ENCODE peak calls at places on chromosomes 7 and 10, in four cellular contexts. One of them, this sample, is unnamed.

GRCh38 chr10:64103750-64104149 is 582.5 kb downstream of the REEP3 start:
- DNase-seq in colonic mucosa: no peak
- DNase-seq in fibroblast of lung: no peak
- DNase-seq in A549: no peak
- DNase-seq in this sample: no peak

GRCh38 chr7:158827411-158828342 is 1.6 kb downstream of the ESYT2 start:
- DNase-seq in colonic mucosa: no peak
- DNase-seq in fibroblast of lung: peak; percentile 40
- DNase-seq in A549: peak; percentile 63
- DNase-seq in this sample: no peak

GRCh38 chr10:102421645-102422585 is 1.3 kb downstream of the FBXL15 start:
- DNase-seq in colonic mucosa: peak; percentile 67
- DNase-seq in fibroblast of lung: no peak
- DNase-seq in A549: no peak
- DNase-seq in this sample: peak; percentile 50

GRCh38 chr10:21194510-21194993 is 297.4 kb upstream of the NEBL start:
- DNase-seq in colonic mucosa: peak; percentile 76
- DNase-seq in fibroblast of lung: peak; percentile 23
- DNase-seq in A549: peak; percentile 79
- DNase-seq in this sample: peak; percentile 37

GRCh38 chr7:136865777-136866176 is 2.7 kb upstream of the CHRM2 start:
- DNase-seq in colonic mucosa: no peak
- DNase-seq in fibroblast of lung: no peak
- DNase-seq in A549: no peak
- DNase-seq in this sample: no peak

GRCh38 chr10:14880201-14880600 is 1.5 kb downstream of the SUV39H2 start:
- DNase-seq in colonic mucosa: no peak
- DNase-seq in fibroblast of lung: peak; percentile 7
- DNase-seq in A549: no peak
- DNase-seq in this sample: no peak

GRCh38 chr7:11335951-11336350 is 362.3 kb downstream of the PHF14 start:
- DNase-seq in colonic mucosa: no peak
- DNase-seq in fibroblast of lung: no peak
- DNase-seq in A549: no peak
- DNase-seq in this sample: peak; percentile 15

GRCh38 chr10:49629286-49629915 is 15.6 kb downstream of the CHAT start:
- DNase-seq in colonic mucosa: no peak
- DNase-seq in fibroblast of lung: no peak
- DNase-seq in A549: no peak
- DNase-seq in this sample: no peak

GRCh38 chr7:133481676-133482075 is 228.8 kb downstream of the EXOC4 start:
- DNase-seq in colonic mucosa: no peak
- DNase-seq in fibroblast of lung: peak; percentile 83
- DNase-seq in A549: peak; percentile 1
- DNase-seq in this sample: no peak

GRCh38 chr10:72712136-72712535 is 20.2 kb downstream of the MCU start:
- DNase-seq in colonic mucosa: no peak
- DNase-seq in fibroblast of lung: peak; percentile 77
- DNase-seq in A549: no peak
- DNase-seq in this sample: no peak

GRCh38 chr10:23065549-23065948 is 29.8 kb upstream of the MSRB2 start:
- DNase-seq in colonic mucosa: peak; percentile 84
- DNase-seq in fibroblast of lung: peak; percentile 86
- DNase-seq in A549: peak; percentile 36
- DNase-seq in this sample: no peak

GRCh38 chr7:65749518-65749917 is 123.4 kb upstream of the VKORC1L1 start:
- DNase-seq in colonic mucosa: no peak
- DNase-seq in fibroblast of lung: no peak
- DNase-seq in A549: no peak
- DNase-seq in this sample: no peak

GRCh38 chr7:102236592-102237287 is 49.9 kb upstream of the SH2B2 start:
- DNase-seq in colonic mucosa: peak; percentile 70
- DNase-seq in fibroblast of lung: peak; percentile 36
- DNase-seq in A549: peak; percentile 78
- DNase-seq in this sample: peak; percentile 84

GRCh38 chr7:86939197-86939814 is 120.1 kb downstream of the ELAPOR2 start:
- DNase-seq in colonic mucosa: peak; percentile 80
- DNase-seq in fibroblast of lung: peak; percentile 54
- DNase-seq in A549: peak; percentile 72
- DNase-seq in this sample: peak; percentile 76

GRCh38 chr10:63227207-63227895 is 94.2 kb downstream of the NRBF2 start:
- DNase-seq in colonic mucosa: no peak
- DNase-seq in fibroblast of lung: peak; percentile 53
- DNase-seq in A549: no peak
- DNase-seq in this sample: no peak

GRCh38 chr7:145863-146262 is 46.5 kb upstream of the FAM20C start:
- DNase-seq in colonic mucosa: no peak
- DNase-seq in fibroblast of lung: no peak
- DNase-seq in A549: no peak
- DNase-seq in this sample: no peak

GRCh38 chr10:80409121-80409520 is 770 bp downstream of the PRXL2A start:
- DNase-seq in colonic mucosa: peak; percentile 52
- DNase-seq in fibroblast of lung: no peak
- DNase-seq in A549: no peak
- DNase-seq in this sample: no peak

GRCh38 chr10:33509231-33509871 is 174.9 kb upstream of the NRP1 start:
- DNase-seq in colonic mucosa: no peak
- DNase-seq in fibroblast of lung: peak; percentile 96
- DNase-seq in A549: peak; percentile 83
- DNase-seq in this sample: peak; percentile 78

GRCh38 chr7:138000081-138000701 is 1.7 kb downstream of the CREB3L2 start:
- DNase-seq in colonic mucosa: peak; percentile 53
- DNase-seq in fibroblast of lung: peak; percentile 96
- DNase-seq in A549: peak; percentile 49
- DNase-seq in this sample: peak; percentile 50

GRCh38 chr10:6228647-6229046 is 25.9 kb downstream of the PFKFB3 start:
- DNase-seq in colonic mucosa: no peak
- DNase-seq in fibroblast of lung: peak; percentile 42
- DNase-seq in A549: no peak
- DNase-seq in this sample: no peak

GRCh38 chr7:69599211-69599878 is 1.1 kb downstream of the AUTS2 start:
- DNase-seq in colonic mucosa: no peak
- DNase-seq in fibroblast of lung: peak; percentile 27
- DNase-seq in A549: peak; percentile 13
- DNase-seq in this sample: peak; percentile 60

GRCh38 chr7:25759748-25760147 is 392.2 kb upstream of the NFE2L3 start:
- DNase-seq in colonic mucosa: no peak
- DNase-seq in fibroblast of lung: no peak
- DNase-seq in A549: no peak
- DNase-seq in this sample: no peak

GRCh38 chr7:112381311-112382091 is 68.8 kb upstream of the IFRD1 start:
- DNase-seq in colonic mucosa: no peak
- DNase-seq in fibroblast of lung: no peak
- DNase-seq in A549: no peak
- DNase-seq in this sample: no peak

GRCh38 chr7:129146237-129146979 is 1.9 kb downstream of the TSPAN33 start:
- DNase-seq in colonic mucosa: no peak
- DNase-seq in fibroblast of lung: no peak
- DNase-seq in A549: no peak
- DNase-seq in this sample: no peak

GRCh38 chr10:119153661-119154060 is 11.9 kb downstream of the SFXN4 start:
- DNase-seq in colonic mucosa: no peak
- DNase-seq in fibroblast of lung: no peak
- DNase-seq in A549: no peak
- DNase-seq in this sample: no peak

GRCh38 chr10:31754803-31755624 is 173.6 kb downstream of the ARHGAP12 start:
- DNase-seq in colonic mucosa: no peak
- DNase-seq in fibroblast of lung: no peak
- DNase-seq in A549: peak; percentile 37
- DNase-seq in this sample: no peak

GRCh38 chr10:103709341-103709920 is 145.9 kb downstream of the SH3PXD2A start:
- DNase-seq in colonic mucosa: no peak
- DNase-seq in fibroblast of lung: peak; percentile 61
- DNase-seq in A549: no peak
- DNase-seq in this sample: no peak

GRCh38 chr7:37408241-37408884 is 40.3 kb downstream of the ELMO1 start:
- DNase-seq in colonic mucosa: no peak
- DNase-seq in fibroblast of lung: no peak
- DNase-seq in A549: no peak
- DNase-seq in this sample: no peak

GRCh38 chr7:51706851-51707250 is 390.2 kb upstream of the COBL start:
- DNase-seq in colonic mucosa: no peak
- DNase-seq in fibroblast of lung: no peak
- DNase-seq in A549: no peak
- DNase-seq in this sample: no peak

GRCh38 chr7:36161996-36162395 is 8.9 kb downstream of the EEPD1 start:
- DNase-seq in colonic mucosa: no peak
- DNase-seq in fibroblast of lung: peak; percentile 39
- DNase-seq in A549: peak; percentile 31
- DNase-seq in this sample: no peak

GRCh38 chr10:26457088-26457487 is 18.9 kb downstream of the APBB1IP start:
- DNase-seq in colonic mucosa: no peak
- DNase-seq in fibroblast of lung: no peak
- DNase-seq in A549: no peak
- DNase-seq in this sample: no peak

GRCh38 chr10:31619410-31620095 is 300.5 kb downstream of the ZEB1 start:
- DNase-seq in colonic mucosa: no peak
- DNase-seq in fibroblast of lung: no peak
- DNase-seq in A549: no peak
- DNase-seq in this sample: no peak

DNA sequence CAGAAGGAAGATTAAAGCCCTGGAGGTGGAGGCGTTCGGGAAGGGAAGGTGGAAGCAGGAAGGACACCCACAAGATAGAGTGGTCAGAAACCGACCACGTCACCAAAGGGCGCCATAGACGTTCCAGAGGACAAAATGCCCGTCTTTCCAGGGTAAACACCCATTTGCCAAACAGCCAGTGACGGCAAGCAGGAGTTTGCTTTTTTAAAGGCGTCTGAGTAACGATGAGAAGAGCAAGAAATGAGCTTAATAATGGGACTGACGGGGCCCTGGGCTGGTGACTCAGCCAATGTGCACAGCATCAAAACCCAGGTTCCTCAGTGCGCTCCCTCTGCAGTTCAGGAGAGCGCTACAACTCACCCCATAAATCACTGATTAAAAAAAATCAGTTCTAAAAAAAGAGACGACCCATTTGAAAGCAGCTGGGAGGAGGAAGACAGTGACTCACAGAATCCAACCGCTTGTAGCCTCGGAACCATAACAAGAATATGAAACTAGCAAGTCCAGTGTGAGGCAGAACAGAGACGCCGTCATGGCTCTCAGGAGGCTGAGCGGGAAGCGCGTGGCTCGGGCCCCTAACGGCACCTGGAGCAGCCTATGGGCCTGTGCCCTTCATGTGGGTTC is 5.9 kb downstream of the DIP2C start:
- DNase-seq in colonic mucosa: no peak
- DNase-seq in fibroblast of lung: peak; percentile 98
- DNase-seq in A549: peak; percentile 86
- DNase-seq in this sample: no peak
- H3K4me1 ChIP-seq in colonic mucosa: no peaks in the 10 kb centered on the region
- H3K4me1 ChIP-seq in fibroblast of lung: peaks cover 22% of the 10 kb centered on the region
- H3K4me1 ChIP-seq in A549: peaks cover 13% of the 10 kb centered on the region
- H3K4me1 ChIP-seq in this sample: no peaks in the 10 kb centered on the region

GRCh38 chr10:97408496-97408992 is 7.4 kb upstream of the RRP12 start:
- DNase-seq in colonic mucosa: peak; percentile 70
- DNase-seq in fibroblast of lung: no peak
- DNase-seq in A549: no peak
- DNase-seq in this sample: no peak

GRCh38 chr10:97406064-97406463 is 4.9 kb upstream of the RRP12 start:
- DNase-seq in colonic mucosa: no peak
- DNase-seq in fibroblast of lung: no peak
- DNase-seq in A549: no peak
- DNase-seq in this sample: no peak

GRCh38 chr10:97404044-97404443 is 2.9 kb upstream of the RRP12 start:
- DNase-seq in colonic mucosa: no peak
- DNase-seq in fibroblast of lung: no peak
- DNase-seq in A549: no peak
- DNase-seq in this sample: no peak

GRCh38 chr10:97407952-97408248 is 6.8 kb upstream of the RRP12 start:
- DNase-seq in colonic mucosa: no peak
- DNase-seq in fibroblast of lung: no peak
- DNase-seq in A549: no peak
- DNase-seq in this sample: no peak

DNA sequence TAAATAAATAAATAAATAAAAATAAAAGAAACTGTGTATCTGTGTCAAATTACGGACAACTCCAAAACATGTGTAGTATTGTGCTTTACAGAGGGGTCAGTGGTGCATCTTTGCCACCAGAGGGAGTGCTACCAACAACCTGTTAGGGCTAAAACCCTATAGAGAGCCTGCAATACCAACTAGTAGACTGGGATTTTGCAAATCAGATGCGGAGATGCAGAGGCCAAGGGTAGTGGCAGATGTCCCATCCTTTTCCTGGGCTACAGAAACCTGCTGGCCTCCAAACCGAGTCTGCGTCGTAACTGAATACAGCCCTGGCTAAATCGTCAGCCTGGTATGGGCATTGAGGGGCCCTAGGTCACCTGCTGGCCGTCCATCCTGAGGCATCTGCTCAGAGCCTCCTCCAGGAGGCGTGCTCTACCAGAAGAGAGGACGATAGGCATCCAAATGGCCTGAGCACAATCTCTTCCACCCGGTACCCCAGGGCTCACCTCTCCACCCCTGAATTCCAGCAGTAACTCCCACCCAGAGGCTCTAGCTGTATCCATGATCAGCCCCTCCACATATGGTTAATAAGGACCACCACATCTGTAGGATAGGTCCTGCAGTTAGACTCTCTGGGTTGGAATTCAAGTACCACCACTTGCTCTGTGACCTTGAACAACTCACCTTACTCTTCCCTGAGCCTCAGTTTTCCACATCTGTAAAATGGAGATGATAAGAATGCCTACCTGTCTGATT is 6.2 kb upstream of the RRP12 start:
- DNase-seq in colonic mucosa: peak; percentile 69
- DNase-seq in fibroblast of lung: peak; percentile 68
- DNase-seq in A549: peak; percentile 87
- DNase-seq in this sample: peak; percentile 86
- H3K4me3 ChIP-seq in colonic mucosa: no peak overlapping the region
- H3K4me3 ChIP-seq in fibroblast of lung: no peak overlapping the region
- H3K4me3 ChIP-seq in A549: peak overlapping the region; percentile 33
- H3K4me3 ChIP-seq in this sample: peak overlapping the region; percentile 11

GRCh38 chr7:155194531-155195140 is 103.0 kb upstream of the INSIG1 start:
- DNase-seq in colonic mucosa: no peak
- DNase-seq in fibroblast of lung: no peak
- DNase-seq in A549: no peak
- DNase-seq in this sample: no peak
- H3K9me3 ChIP-seq in colonic mucosa: no peaks in the 10 kb centered on the region
- H3K9me3 ChIP-seq in fibroblast of lung: no peaks in the 10 kb centered on the region
- H3K9me3 ChIP-seq in A549: no peaks in the 10 kb centered on the region
- H3K9me3 ChIP-seq in this sample: no peaks in the 10 kb centered on the region

DNA sequence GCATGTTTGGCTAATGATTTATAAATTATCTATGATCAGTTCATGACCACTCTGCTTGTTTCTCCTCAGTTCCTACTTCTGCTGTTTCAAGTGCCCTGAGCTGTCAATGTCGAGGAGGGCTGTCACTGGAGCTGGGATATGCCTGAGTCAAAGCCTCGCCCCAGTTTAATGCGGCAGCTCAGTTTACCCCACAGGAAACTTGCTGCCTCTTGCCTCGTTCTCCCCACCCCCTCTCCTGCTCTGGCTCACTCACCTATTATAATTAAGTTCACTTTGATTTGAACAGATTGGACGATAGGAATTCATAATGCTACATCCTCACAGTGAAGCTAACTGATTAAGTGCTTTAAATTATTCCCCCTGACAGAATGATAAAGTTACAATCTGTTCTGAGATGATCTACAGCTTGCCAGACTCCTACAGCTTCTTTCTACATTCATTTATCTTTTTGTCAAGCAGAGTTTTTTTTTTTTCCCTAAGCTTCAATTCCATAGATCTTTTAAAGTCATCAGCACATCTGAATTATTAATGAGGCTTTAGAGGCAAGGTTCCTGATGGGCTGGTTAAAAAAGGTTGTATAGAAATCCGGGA is 758.4 kb downstream of the KCNMA1 start:
- DNase-seq in colonic mucosa: no peak
- DNase-seq in fibroblast of lung: no peak
- DNase-seq in A549: no peak
- DNase-seq in this sample: no peak
- H3K4me1 ChIP-seq in colonic mucosa: no peaks in the 10 kb centered on the region
- H3K4me1 ChIP-seq in fibroblast of lung: peaks cover 3% of the 10 kb centered on the region
- H3K4me1 ChIP-seq in A549: no peaks in the 10 kb centered on the region
- H3K4me1 ChIP-seq in this sample: no peaks in the 10 kb centered on the region

This sample was measured in HAP-1.